ENCODE peak calls at places on chromosomes 7 and 10, in nine cellular contexts. One of them, this sample, is unnamed.

GRCh38 chr7:99004216-99004615 is 125.9 kb downstream of the TRRAP start:
- DNase-seq in nephron progenitor cell: no peak
- DNase-seq in renal cortical epithelial cell: no peak
- DNase-seq in heart left ventricle: no peak
- DNase-seq in T-helper 2 cell: no peak
- DNase-seq in spleen: no peak
- DNase-seq in B cell: no peak
- DNase-seq in neural progenitor cell: no peak
- DNase-seq in GM04504: no peak
- DNase-seq in this sample: no peak

GRCh38 chr10:118002581-118002980 is 44.2 kb downstream of the RAB11FIP2 start:
- DNase-seq in nephron progenitor cell: no peak
- DNase-seq in renal cortical epithelial cell: peak
- DNase-seq in heart left ventricle: no peak
- DNase-seq in T-helper 2 cell: no peak
- DNase-seq in spleen: no peak
- DNase-seq in B cell: no peak
- DNase-seq in neural progenitor cell: no peak
- DNase-seq in GM04504: peak
- DNase-seq in this sample: no peak

GRCh38 chr7:142469653-142470335 is 211.9 kb upstream of the PRSS58 start:
- DNase-seq in nephron progenitor cell: no peak
- DNase-seq in renal cortical epithelial cell: no peak
- DNase-seq in heart left ventricle: no peak
- DNase-seq in T-helper 2 cell: no peak
- DNase-seq in spleen: no peak
- DNase-seq in B cell: no peak
- DNase-seq in neural progenitor cell: no peak
- DNase-seq in GM04504: no peak
- DNase-seq in this sample: no peak

GRCh38 chr10:70122742-70123141 is 9.9 kb downstream of the AIFM2 start:
- DNase-seq in nephron progenitor cell: no peak
- DNase-seq in renal cortical epithelial cell: peak
- DNase-seq in heart left ventricle: no peak
- DNase-seq in T-helper 2 cell: no peak
- DNase-seq in spleen: peak
- DNase-seq in B cell: no peak
- DNase-seq in neural progenitor cell: no peak
- DNase-seq in GM04504: no peak
- DNase-seq in this sample: no peak

GRCh38 chr7:137036768-137037167 is 168.3 kb downstream of the CHRM2 start:
- DNase-seq in nephron progenitor cell: no peak
- DNase-seq in renal cortical epithelial cell: no peak
- DNase-seq in heart left ventricle: no peak
- DNase-seq in T-helper 2 cell: no peak
- DNase-seq in spleen: no peak
- DNase-seq in B cell: no peak
- DNase-seq in neural progenitor cell: no peak
- DNase-seq in GM04504: no peak
- DNase-seq in this sample: no peak

GRCh38 chr7:142881586-142882337 is 3.8 kb downstream of the TRPV6 start:
- DNase-seq in nephron progenitor cell: no peak
- DNase-seq in renal cortical epithelial cell: no peak
- DNase-seq in heart left ventricle: no peak
- DNase-seq in T-helper 2 cell: no peak
- DNase-seq in spleen: no peak
- DNase-seq in B cell: no peak
- DNase-seq in neural progenitor cell: no peak
- DNase-seq in GM04504: no peak
- DNase-seq in this sample: no peak

GRCh38 chr10:1157615-1157933 is 101.4 kb downstream of the WDR37 start:
- DNase-seq in nephron progenitor cell: no peak
- DNase-seq in renal cortical epithelial cell: no peak
- DNase-seq in heart left ventricle: no peak
- DNase-seq in T-helper 2 cell: no peak
- DNase-seq in spleen: peak
- DNase-seq in B cell: no peak
- DNase-seq in neural progenitor cell: no peak
- DNase-seq in GM04504: no peak
- DNase-seq in this sample: no peak

GRCh38 chr10:117444497-117445040 is 69.3 kb upstream of the PDZD8 start:
- DNase-seq in nephron progenitor cell: no peak
- DNase-seq in renal cortical epithelial cell: peak
- DNase-seq in heart left ventricle: no peak
- DNase-seq in T-helper 2 cell: no peak
- DNase-seq in spleen: peak
- DNase-seq in B cell: no peak
- DNase-seq in neural progenitor cell: no peak
- DNase-seq in GM04504: no peak
- DNase-seq in this sample: no peak

GRCh38 chr10:74684462-74684861 is 141.9 kb upstream of the KAT6B start:
- DNase-seq in nephron progenitor cell: no peak
- DNase-seq in renal cortical epithelial cell: no peak
- DNase-seq in heart left ventricle: no peak
- DNase-seq in T-helper 2 cell: no peak
- DNase-seq in spleen: no peak
- DNase-seq in B cell: no peak
- DNase-seq in neural progenitor cell: no peak
- DNase-seq in GM04504: no peak
- DNase-seq in this sample: no peak

GRCh38 chr10:50624154-50624865 is 554 bp upstream of the SGMS1 start:
- DNase-seq in nephron progenitor cell: peak
- DNase-seq in renal cortical epithelial cell: peak
- DNase-seq in heart left ventricle: peak
- DNase-seq in T-helper 2 cell: peak
- DNase-seq in spleen: peak
- DNase-seq in B cell: peak
- DNase-seq in neural progenitor cell: peak
- DNase-seq in GM04504: peak
- DNase-seq in this sample: peak

GRCh38 chr10:48439581-48440041 is 133.1 kb downstream of the MAPK8 start:
- DNase-seq in nephron progenitor cell: no peak
- DNase-seq in renal cortical epithelial cell: peak
- DNase-seq in heart left ventricle: no peak
- DNase-seq in T-helper 2 cell: no peak
- DNase-seq in spleen: peak
- DNase-seq in B cell: no peak
- DNase-seq in neural progenitor cell: peak
- DNase-seq in GM04504: no peak
- DNase-seq in this sample: no peak

This sample was measured in chondrocyte.